ENCODE peak calls at places on chromosomes 3 and 15, in six cellular contexts. V is upper lobe of left lung, X is stomach, O is body of pancreas, L is cardiac muscle cell, D is sigmoid colon. N is an unnamed sample. For H3K9me3, the result is how much of the 10 kb centered on the place peaks cover.

GRCh38 chr3:162643245-162643644 is 1146.6 kb downstream of the OTOL1 start:
- DNase-seq in X (no peak), O (no peak), L (no peak), D (no peak), V (no peak), N (no peak)

GRCh38 chr15:98174286-98174685 is 213.8 kb downstream of the ARRDC4 start:
- DNase-seq in V (no peak), L (no peak), D (no peak), X (no peak), O (no peak), N (no peak)

GRCh38 chr15:29089731-29090616 is 179.6 kb downstream of the NSMCE3 start:
- DNase-seq in V (no peak), O (no peak), D (peak), X (no peak), L (no peak), N (no peak)

GRCh38 chr3:119969759-119970158 is 124.5 kb downstream of the GSK3B start:
- DNase-seq in L (no peak), O (no peak), X (no peak), V (no peak), D (no peak), N (no peak)

GRCh38 chr3:194386066-194386465 is 13.0 kb downstream of the GP5 start:
- DNase-seq in O (no peak), L (no peak), X (no peak), V (no peak), D (no peak), N (no peak)

GRCh38 chr3:19364150-19364549 is 215.8 kb downstream of the KCNH8 start:
- DNase-seq in X (no peak), D (no peak), V (no peak), O (no peak), L (no peak), N (no peak)

GRCh38 chr15:65055201-65055870 is 10.1 kb downstream of the SLC51B start:
- DNase-seq in X (peak), V (no peak), D (no peak), L (no peak), O (no peak), N (no peak)

GRCh38 chr3:119557874-119558264 is 1.5 kb downstream of the CD80 start:
- DNase-seq in O (no peak), L (no peak), X (no peak), V (no peak), D (no peak), N (no peak)

GRCh38 chr3:165459924-165460540 is 263.8 kb upstream of the SLITRK3 start:
- DNase-seq in X (no peak), V (no peak), O (no peak), L (no peak), D (no peak), N (no peak)

GRCh38 chr3:170529346-170529745 is 56.5 kb downstream of the SLC7A14 start:
- DNase-seq in O (no peak), X (no peak), L (no peak), V (no peak), D (no peak), N (no peak)

DNA sequence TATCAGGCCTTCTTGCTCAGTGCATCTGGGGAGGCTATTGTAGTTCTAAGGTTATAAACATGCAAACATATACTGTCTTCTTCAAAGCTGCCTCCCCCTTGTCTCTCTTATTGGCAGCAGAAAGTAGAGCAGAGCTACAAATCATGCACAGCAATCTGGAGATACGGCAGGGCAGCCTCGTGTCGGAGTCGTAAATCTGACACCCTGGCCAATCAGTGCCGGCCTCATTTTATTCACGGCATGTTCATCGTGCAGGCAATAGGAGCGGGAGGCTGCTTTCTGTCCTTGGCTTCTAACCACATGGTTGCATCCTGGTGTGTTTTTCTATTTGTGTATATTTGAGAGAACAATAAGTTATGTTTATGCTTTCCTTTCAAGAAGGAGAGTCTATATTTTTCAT is 300.2 kb upstream of the CNTN6 start:
- DNase-seq in V (no peak), O (no peak), X (no peak), L (no peak), D (no peak), N (no peak)
- H3K9me3 ChIP-seq in V (under half), O (under half), X (under half), L (under half), D (under half), N (under half)

DNA sequence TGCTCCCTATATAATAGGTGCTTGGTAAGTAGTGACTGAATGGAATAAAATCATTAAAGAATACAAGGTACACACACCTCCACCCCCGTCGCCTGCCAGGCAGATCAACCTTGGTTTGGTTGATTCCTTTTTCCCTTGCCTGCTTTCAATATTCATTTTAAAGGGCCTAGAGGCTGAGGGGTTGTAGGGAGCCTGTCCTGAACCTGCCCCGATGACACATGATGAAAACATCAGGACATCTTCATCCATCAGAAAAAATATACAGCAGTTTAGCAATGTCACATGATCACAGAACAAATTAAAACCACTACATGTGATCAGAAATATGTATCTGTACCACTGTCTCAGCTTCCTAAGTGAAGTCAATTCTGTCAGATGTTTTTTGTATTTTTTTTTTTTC is 588.9 kb downstream of the FOXP1 start:
- DNase-seq in X (no peak), L (no peak), V (no peak), D (no peak), O (no peak), N (no peak)
- H3K9me3 ChIP-seq in X (under half), L (under half), V (under half), D (under half), O (under half), N (under half)

DNA sequence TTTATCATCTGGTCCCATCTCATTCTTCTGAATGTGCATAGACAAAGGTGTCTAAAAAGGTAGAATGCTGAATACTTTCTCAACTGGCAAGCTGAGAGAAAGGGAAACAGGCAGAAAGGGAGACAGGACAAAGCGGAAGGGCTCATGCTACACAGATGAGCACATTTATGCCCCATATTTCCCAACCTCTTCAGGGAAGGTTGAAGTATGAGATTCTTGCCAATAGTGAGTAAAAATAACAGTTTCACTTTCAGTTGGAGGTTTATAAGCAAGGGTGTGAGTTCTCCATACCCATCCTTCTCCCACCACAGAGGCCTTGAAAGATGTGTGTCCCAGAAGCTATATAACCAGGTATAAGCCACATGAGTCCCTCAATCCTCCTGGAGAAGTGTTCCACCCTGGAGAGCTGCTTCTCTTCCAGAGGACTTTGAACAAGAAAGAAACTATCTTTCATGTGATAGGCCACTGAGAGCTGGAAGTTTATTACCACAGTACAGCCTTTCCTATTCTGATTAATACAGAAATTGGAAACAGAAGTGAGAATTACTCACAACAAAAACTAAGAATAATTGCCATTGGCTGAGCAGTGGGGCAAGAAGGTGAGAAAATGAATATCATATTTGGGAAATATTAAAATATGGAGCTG is 709.4 kb upstream of the NR2F2 start:
- DNase-seq in L (no peak), X (no peak), D (no peak), O (no peak), V (no peak), N (no peak)
- H3K9me3 ChIP-seq in L (under half), X (under half), D (under half), O (under half), V (under half), N (under half)

GRCh38 chr3:126442849-126443229 is 32.9 kb downstream of the ZXDC start:
- DNase-seq in V (no peak), D (peak), L (no peak), X (peak), O (no peak), N (no peak)
- H3K9me3 ChIP-seq in V (under half), D (under half), L (under half), X (under half), O (under half), N (under half)

GRCh38 chr15:25070357-25070963 is 115.7 kb downstream of the SNRPN start:
- DNase-seq in O (no peak), V (no peak), L (no peak), X (no peak), D (no peak), N (no peak)
- H3K9me3 ChIP-seq in O (half or more), V (half or more), L (under half), X (half or more), D (half or more), N (half or more)

DNA sequence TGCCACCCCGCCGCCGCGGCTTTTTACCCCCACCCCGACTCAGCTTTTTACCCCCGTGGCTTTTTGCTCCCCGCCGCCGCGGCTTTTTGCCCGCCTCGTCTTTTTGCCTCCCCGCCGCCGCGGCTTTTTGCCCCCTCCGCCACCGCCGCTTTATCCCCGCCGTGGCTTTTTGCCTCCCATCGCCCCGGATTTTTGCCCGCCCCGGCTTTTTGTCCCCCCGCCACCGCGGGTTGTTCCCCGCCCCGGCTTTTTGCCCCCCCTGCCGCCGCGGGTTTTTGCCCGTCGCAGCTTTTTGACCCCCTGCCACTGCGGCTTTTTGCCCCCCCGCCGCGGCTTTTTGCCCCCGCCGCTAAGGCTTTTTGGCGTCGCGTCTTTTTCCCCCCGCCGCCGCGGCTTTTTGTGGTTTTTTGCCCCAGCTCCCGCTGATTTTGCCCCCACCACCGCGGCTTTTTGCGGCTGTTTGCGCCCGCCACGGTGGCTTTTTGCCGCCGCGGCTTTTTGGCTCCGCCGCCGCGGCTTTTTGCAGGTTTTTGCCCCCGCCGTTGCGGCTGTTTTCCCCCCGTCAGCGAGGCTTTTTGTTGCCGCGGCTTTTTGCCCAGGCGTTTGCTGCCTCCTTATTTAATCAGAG is 597.2 kb downstream of the GOLGA6L6 start:
- DNase-seq in V (peak), X (no peak), O (no peak), L (no peak), D (no peak), N (no peak)
- H3K9me3 ChIP-seq in V (under half), X (under half), O (under half), L (under half), D (under half), N (under half)

DNA sequence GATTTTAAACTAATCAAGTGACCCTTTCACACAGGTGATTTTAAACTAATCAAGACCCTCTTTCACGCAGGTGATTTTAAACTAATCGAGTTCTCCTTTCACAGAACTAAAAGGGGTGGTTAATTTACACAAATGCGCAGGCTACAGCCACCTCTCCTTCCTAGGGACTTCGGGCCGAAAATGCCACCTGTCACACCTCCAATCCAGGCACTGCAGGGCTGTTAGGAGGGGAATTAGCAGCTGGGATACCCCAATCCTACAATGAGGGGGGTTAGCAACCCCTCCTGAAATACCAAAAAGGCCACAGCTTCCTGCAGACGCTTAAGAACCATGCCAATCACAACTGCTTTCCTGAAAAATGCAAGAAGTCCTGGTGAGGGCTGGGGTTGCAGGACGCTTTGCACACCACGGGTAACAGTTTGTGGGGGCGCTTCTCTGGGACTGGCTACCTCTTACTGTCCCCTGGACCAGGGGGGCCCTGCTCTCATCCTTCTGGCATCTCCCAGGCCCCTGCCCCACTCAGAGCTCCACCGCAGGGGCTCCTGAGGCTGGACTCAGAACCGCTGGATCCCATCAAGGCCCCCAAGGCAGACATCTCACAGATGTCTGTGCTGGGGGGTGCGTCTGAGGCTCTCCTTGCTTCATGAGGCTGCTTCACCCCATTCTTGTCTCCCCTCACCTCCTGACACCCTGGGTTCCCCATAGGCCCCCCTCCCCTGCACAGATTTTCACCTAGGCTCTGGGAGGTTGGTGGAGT is 145.9 kb downstream of the OR4M2 start:
- DNase-seq in V (no peak), L (no peak), X (no peak), O (no peak), D (peak), N (no peak)
- H3K9me3 ChIP-seq in V (under half), L (under half), X (under half), O (under half), D (under half), N (under half)

DNA sequence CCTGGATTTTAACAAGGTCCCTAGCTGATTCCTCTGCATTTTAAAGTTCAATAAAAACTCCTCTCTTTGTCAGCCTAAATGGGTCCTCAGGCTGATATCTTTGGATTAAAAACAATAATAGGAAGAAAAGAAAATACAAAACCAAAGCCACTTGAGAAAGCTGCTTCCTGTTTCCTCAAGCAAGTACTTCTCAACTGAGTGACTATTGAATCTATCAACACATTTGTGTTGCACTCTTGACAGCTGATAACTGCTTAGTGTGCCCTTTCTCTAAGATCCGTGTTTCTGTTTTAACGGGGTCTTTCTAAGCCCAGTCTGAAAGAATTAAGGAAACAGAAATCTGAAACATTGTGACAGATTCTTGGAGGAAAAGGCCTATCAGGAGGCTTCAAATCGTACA is 410.7 kb downstream of the GRM7 start:
- DNase-seq in O (no peak), D (no peak), V (no peak), X (no peak), L (peak), N (no peak)
- H3K9me3 ChIP-seq in O (under half), D (under half), V (under half), X (under half), L (under half), N (under half)

GRCh38 chr3:43053291-43053690 is 52.6 kb downstream of the POMGNT2 start:
- DNase-seq in D (no peak), O (no peak), X (no peak), L (no peak), V (peak), N (no peak)

GRCh38 chr3:43043071-43043766 is 62.7 kb downstream of the POMGNT2 start:
- DNase-seq in O (no peak), L (no peak), X (no peak), V (no peak), D (no peak), N (no peak)

GRCh38 chr3:43043793-43044192 is 62.1 kb downstream of the POMGNT2 start:
- DNase-seq in X (no peak), L (no peak), V (no peak), D (no peak), O (no peak), N (no peak)

GRCh38 chr3:43046583-43046982 is 59.3 kb downstream of the POMGNT2 start:
- DNase-seq in L (no peak), D (no peak), O (no peak), X (no peak), V (no peak), N (no peak)

DNA sequence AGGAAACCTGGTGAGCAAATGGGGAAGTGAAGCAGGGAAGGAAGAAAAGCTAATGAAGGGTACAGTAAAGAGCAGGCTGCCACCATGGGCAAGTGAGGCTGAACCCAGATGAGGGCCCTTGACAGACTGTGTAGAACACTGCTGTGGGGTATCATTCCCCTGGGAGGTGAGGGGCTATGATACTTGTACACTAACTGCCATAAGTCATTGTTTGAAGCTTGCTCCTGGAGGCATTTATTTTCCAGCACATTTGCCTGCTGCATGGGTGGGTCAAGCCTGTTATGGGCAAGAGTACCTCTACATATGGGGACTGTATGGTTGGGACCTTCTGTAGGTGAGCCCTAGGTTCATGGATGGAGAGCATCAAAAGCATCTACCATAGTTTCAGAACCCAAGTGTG is 57.4 kb downstream of the POMGNT2 start:
- DNase-seq in V (no peak), D (no peak), O (no peak), L (no peak), X (no peak), N (no peak)
- H3K9me3 ChIP-seq in V (half or more), D (under half), O (under half), L (under half), X (half or more), N (under half)

GRCh38 chr3:6249679-6250078 is 611.2 kb upstream of the GRM7 start:
- DNase-seq in X (no peak), O (no peak), D (no peak), L (no peak), V (no peak), N (no peak)
- H3K9me3 ChIP-seq in X (under half), O (under half), D (under half), L (under half), V (under half), N (under half)

N was measured in T-helper 17 cell.